ENCODE peak calls at places on chromosomes 2 and 18, in nine cellular contexts. B, K, Z, Q, F, L, T, A and C are unnamed samples.

GRCh38 chr2:126856403-126856802 is 42.3 kb upstream of the TEX51 start:
- ATAC-seq in B (no peak), K (no peak), Z (no peak), Q (no peak), F (no peak), L (no peak), T (no peak), A (no peak), C (no peak)

GRCh38 chr2:4973973-4974372 is 718.2 kb upstream of the SOX11 start:
- ATAC-seq in B (peak), K (no peak), Z (no peak), Q (no peak), F (no peak), L (no peak), T (no peak), A (no peak), C (peak)

GRCh38 chr2:98403878-98404277 is 40.8 kb upstream of the INPP4A start:
- ATAC-seq in B (no peak), K (no peak), Z (no peak), Q (no peak), F (no peak), L (no peak), T (no peak), A (no peak), C (no peak)

GRCh38 chr2:73177645-73178255 is 24.6 kb upstream of the NOTO start:
- ATAC-seq in B (no peak), K (peak), Z (no peak), Q (no peak), F (peak), L (peak), T (no peak), A (peak), C (no peak)

GRCh38 chr18:11380968-11381367 is 228.4 kb upstream of the SLC35G4 start:
- ATAC-seq in B (no peak), K (no peak), Z (no peak), Q (no peak), F (no peak), L (no peak), T (no peak), A (no peak), C (no peak)

GRCh38 chr2:222136106-222136630 is 162.6 kb downstream of the PAX3 start:
- ATAC-seq in B (no peak), K (no peak), Z (no peak), Q (no peak), F (no peak), L (no peak), T (no peak), A (no peak), C (no peak)

GRCh38 chr2:218960196-218961165 is 1.0 kb downstream of the CDK5R2 start:
- ATAC-seq in B (no peak), K (no peak), Z (no peak), Q (no peak), F (no peak), L (no peak), T (no peak), A (no peak), C (no peak)

GRCh38 chr2:108960006-108960405 is 29.0 kb downstream of the EDAR start:
- ATAC-seq in B (no peak), K (no peak), Z (no peak), Q (no peak), F (no peak), L (peak), T (no peak), A (peak), C (no peak)

GRCh38 chr2:196277002-196277401 is 105.6 kb upstream of the STK17B start:
- ATAC-seq in B (no peak), K (no peak), Z (peak), Q (peak), F (no peak), L (no peak), T (peak), A (peak), C (no peak)